ENCODE peak calls at places on chromosomes 12 and 14, in six cellular contexts. S is mucosa of descending colon, U is psoas muscle, Y is left ventricle myocardium inferior, D is HCT116, Z is upper lobe of right lung. R is an unnamed sample. For H3K36me3, the result is how much of the 10 kb centered on the place peaks cover.

GRCh38 chr12:42565633-42566032 is 23.9 kb downstream of the PRICKLE1 start:
- DNase-seq in S (no peak), U (no peak), Y (no peak), D (no peak), Z (no peak), R (no peak)

GRCh38 chr14:105119410-105120025 is 49.1 kb downstream of the JAG2 start:
- DNase-seq in S (no peak), U (no peak), Y (no peak), D (no peak), Z (no peak), R (no peak)

GRCh38 chr14:105307052-105307727 is 6.4 kb upstream of the BRF1 start:
- DNase-seq in S (no peak), U (no peak), Y (no peak), D (no peak), Z (no peak), R (no peak)

GRCh38 chr14:85634205-85634604 is 104.3 kb downstream of the FLRT2 start:
- DNase-seq in S (no peak), U (no peak), Y (no peak), D (no peak), Z (no peak), R (no peak)

GRCh38 chr14:75720828-75721227 is 59.8 kb downstream of the TTLL5 start:
- DNase-seq in S (no peak), U (peak), Y (peak), D (no peak), Z (no peak), R (no peak)

GRCh38 chr14:68669101-68669500 is 123.8 kb downstream of the ZFP36L1 start:
- DNase-seq in S (no peak), U (no peak), Y (no peak), D (no peak), Z (peak), R (no peak)

GRCh38 chr14:77000340-77001235 is 27.9 kb downstream of the IRF2BPL start:
- DNase-seq in S (no peak), U (peak), Y (peak), D (no peak), Z (no peak), R (no peak)

GRCh38 chr12:91361864-91362263 is 179.2 kb upstream of the DCN start:
- DNase-seq in S (no peak), U (no peak), Y (no peak), D (peak), Z (no peak), R (no peak)

GRCh38 chr14:20485900-20486299 is 16.7 kb downstream of the PNP start:
- DNase-seq in S (no peak), U (no peak), Y (no peak), D (no peak), Z (no peak), R (no peak)

GRCh38 chr14:76919811-76920571 is 93.8 kb downstream of the LRRC74A start:
- DNase-seq in S (peak), U (peak), Y (peak), D (no peak), Z (no peak), R (no peak)

GRCh38 chr14:106691601-106692291 is 1165.4 kb downstream of the TMEM121 start:
- DNase-seq in S (peak), U (peak), Y (peak), D (no peak), Z (peak), R (no peak)

GRCh38 chr12:62827042-62827441 is 107.9 kb downstream of the PPM1H start:
- DNase-seq in S (no peak), U (no peak), Y (no peak), D (no peak), Z (no peak), R (no peak)

GRCh38 chr12:104603545-104603973 is 146.8 kb downstream of the CHST11 start:
- DNase-seq in S (no peak), U (no peak), Y (no peak), D (peak), Z (no peak), R (no peak)

GRCh38 chr12:132235116-132235820 is 91.0 kb downstream of the NOC4L start:
- DNase-seq in S (no peak), U (no peak), Y (no peak), D (no peak), Z (no peak), R (no peak)

GRCh38 chr14:91284146-91284790 is 39.8 kb upstream of the GPR68 start:
- DNase-seq in S (no peak), U (no peak), Y (no peak), D (no peak), Z (no peak), R (no peak)

GRCh38 chr12:105330938-105331804 is 680 bp downstream of the C12orf75 start:
- DNase-seq in S (peak), U (peak), Y (no peak), D (no peak), Z (no peak), R (peak)

GRCh38 chr12:100114574-100114973 is 28.1 kb downstream of the BLTP3B start:
- DNase-seq in S (no peak), U (no peak), Y (no peak), D (no peak), Z (no peak), R (no peak)

GRCh38 chr12:93526786-93527428 is 45.6 kb upstream of the SOCS2 start:
- DNase-seq in S (no peak), U (no peak), Y (no peak), D (peak), Z (no peak), R (no peak)

GRCh38 chr12:91717804-91718203 is 427.8 kb downstream of the BTG1 start:
- DNase-seq in S (no peak), U (no peak), Y (no peak), D (no peak), Z (no peak), R (no peak)

GRCh38 chr12:12819752-12820311 is 6.7 kb downstream of the DDX47 start:
- DNase-seq in S (no peak), U (no peak), Y (no peak), D (no peak), Z (no peak), R (no peak)

GRCh38 chr12:76946451-76946850 is 67.6 kb upstream of the CSRP2 start:
- DNase-seq in S (no peak), U (no peak), Y (no peak), D (no peak), Z (no peak), R (no peak)

GRCh38 chr12:6852651-6853354 is 853 bp downstream of the USP5 start:
- DNase-seq in S (peak), U (peak), Y (no peak), D (no peak), Z (no peak), R (no peak)

GRCh38 chr12:6854036-6854435 is 2.1 kb downstream of the USP5 start:
- DNase-seq in S (no peak), U (no peak), Y (no peak), D (no peak), Z (no peak), R (no peak)

GRCh38 chr12:6851921-6852650 is at the start of gene USP5:
- DNase-seq in S (peak), U (peak), Y (peak), D (peak), Z (peak), R (peak)

GRCh38 chr12:6855322-6855721 is 3.4 kb downstream of the USP5 start:
- DNase-seq in S (no peak), U (peak), Y (no peak), D (no peak), Z (no peak), R (no peak)

DNA sequence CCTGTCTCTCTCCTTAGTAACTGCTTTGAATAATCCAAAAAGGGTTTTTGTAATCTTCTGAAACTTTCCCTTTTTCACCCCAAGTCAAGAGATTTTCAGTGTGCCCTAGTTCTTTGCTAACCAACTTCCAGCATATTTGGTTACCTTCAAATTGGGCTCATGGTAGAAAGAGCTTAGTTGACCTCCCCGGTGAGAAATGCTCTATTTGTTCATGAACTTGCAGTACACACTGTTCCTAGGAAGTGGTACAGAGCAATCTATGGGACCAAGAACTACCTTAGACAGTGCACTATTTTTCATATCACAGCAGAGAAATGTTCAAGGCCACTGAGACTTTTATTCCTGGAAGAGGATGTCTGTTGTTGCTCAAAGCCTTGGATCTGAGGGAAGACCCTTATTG is 1.7 kb downstream of the USP5 start:
- DNase-seq in S (no peak), U (no peak), Y (no peak), D (no peak), Z (no peak), R (no peak)
- H3K36me3 ChIP-seq in S (under half), U (under half), Y (under half), D (half or more), Z (under half), R (under half)

DNA sequence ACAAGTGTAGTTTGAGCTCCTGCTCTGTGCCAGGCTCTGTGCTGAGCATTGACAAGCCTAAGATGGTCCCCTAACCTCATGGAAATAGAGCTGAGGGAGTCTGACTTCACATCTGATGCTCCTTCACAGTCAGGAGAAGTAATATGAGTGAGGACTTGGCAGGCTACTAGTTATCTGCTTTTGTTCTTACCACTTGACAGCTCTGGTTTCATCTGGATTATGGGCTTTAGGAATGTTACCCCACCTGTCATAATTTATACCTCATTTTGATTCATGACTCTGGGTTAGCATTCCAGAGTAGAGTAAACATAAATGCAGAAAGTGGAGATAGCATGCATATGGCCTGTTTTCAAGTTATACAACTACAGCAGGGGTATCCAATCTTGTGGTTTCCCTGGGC is 40.5 kb downstream of the ATP6V1D start:
- DNase-seq in S (no peak), U (no peak), Y (no peak), D (no peak), Z (no peak), R (no peak)
- H3K36me3 ChIP-seq in S (under half), U (under half), Y (half or more), D (under half), Z (half or more), R (under half)

GRCh38 chr12:111546758-111547383 is 52.2 kb downstream of the ATXN2 start:
- DNase-seq in S (no peak), U (no peak), Y (no peak), D (no peak), Z (no peak), R (no peak)
- H3K36me3 ChIP-seq in S (under half), U (under half), Y (half or more), D (under half), Z (half or more), R (under half)

DNA sequence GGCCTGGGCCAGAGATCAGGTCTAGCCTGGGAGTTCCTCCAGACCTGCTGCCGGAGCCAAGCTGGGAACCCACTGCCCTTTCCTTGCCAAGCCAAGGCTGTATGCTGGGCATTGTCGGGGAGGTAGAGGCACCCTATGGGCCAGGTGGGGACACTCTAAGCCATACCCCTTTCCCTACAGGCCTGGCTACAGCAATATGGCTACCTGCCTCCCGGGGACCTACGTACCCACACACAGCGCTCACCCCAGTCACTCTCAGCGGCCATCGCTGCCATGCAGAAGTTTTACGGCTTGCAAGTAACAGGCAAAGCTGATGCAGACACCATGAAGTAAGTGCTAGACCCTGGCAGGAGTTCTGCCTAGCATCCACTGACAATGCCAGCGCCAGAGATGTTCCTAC is 4.9 kb downstream of the MMP14 start:
- DNase-seq in S (no peak), U (peak), Y (no peak), D (no peak), Z (no peak), R (peak)
- H3K36me3 ChIP-seq in S (under half), U (under half), Y (half or more), D (under half), Z (half or more), R (half or more)

DNA sequence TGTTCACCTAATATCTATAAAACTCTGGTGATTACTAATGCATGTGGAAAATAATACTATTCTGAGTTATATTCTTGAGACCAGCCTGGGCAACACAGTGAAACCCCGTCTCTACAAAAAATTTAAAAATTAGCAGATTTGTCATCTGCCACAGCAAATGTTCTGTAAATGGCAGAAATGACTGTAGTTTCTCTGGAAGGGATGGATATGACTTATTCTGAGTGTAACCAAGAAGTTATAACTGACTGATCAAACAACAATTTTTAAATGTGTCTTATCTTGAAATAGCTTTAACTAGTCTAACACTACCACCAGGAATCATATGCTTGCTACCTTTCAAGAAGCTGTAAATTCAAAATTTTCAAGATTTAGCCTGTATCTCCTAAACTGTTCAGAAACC is 88.7 kb downstream of the PLBD1 start:
- DNase-seq in S (no peak), U (no peak), Y (no peak), D (no peak), Z (no peak), R (no peak)
- H3K36me3 ChIP-seq in S (under half), U (under half), Y (half or more), D (under half), Z (half or more), R (half or more)

DNA sequence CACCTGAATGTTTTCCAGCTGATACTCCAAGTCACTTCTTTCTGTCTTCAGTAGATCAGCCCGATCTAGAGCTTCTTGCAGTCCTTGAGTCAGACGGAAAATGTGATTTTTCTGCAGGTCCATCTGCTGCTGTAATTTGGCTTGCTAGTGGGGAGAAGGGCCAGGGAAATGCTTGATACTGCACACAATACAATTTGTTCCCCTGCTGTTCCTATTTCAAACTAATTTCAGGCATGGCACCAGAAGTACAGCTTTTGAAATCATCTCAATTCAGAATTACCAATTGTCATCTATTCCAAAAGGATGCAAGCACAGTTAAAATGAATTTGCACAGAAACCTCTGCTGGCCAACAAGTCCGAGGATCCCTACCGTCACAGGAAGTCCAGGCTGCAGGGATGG is 53.4 kb downstream of the PRKAB1 start:
- DNase-seq in S (no peak), U (no peak), Y (no peak), D (no peak), Z (no peak), R (no peak)
- H3K36me3 ChIP-seq in S (under half), U (under half), Y (under half), D (under half), Z (under half), R (under half)

DNA sequence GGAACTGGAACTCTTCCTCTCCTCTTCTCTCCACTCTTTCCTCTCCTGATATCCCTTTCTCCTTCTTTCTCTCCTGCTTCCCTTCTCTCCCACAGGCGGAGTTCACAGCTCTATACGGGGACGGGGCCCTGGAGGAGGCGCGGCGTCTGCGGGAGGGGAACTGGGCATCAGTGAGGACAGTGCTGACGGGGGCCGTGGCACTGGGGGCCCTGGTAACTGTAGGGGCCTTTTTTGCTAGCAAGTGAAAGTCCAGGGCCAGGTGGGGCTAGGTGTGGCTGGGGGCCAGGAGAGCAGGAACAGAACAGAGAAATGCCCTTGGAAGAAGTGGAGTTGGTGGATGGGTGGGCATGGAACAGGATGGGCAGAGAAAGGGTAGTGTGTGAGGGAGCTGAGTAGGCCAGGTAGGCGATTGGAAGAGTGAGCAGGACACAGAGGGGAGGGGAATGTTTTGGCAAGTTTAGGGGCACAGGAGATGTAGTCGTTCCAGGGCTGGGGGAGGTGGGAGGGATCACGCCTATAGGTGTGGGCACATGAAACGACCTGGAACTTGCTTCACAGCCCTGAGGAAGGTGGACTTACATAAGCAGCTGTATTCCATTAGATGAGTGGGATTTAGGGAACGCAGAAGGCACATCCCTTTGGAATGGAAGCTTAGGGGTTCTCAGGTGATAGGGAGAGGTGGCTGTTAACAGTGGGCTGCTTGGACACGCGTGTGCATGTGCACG is 2.2 kb downstream of the BCL2L2 start:
- DNase-seq in S (no peak), U (no peak), Y (no peak), D (no peak), Z (no peak), R (no peak)
- H3K36me3 ChIP-seq in S (under half), U (under half), Y (under half), D (under half), Z (under half), R (under half)

GRCh38 chr12:2934371-2934770 is 24.8 kb upstream of the TEAD4 start:
- DNase-seq in S (no peak), U (no peak), Y (no peak), D (no peak), Z (no peak), R (no peak)
- H3K36me3 ChIP-seq in S (under half), U (under half), Y (half or more), D (under half), Z (half or more), R (half or more)

DNA sequence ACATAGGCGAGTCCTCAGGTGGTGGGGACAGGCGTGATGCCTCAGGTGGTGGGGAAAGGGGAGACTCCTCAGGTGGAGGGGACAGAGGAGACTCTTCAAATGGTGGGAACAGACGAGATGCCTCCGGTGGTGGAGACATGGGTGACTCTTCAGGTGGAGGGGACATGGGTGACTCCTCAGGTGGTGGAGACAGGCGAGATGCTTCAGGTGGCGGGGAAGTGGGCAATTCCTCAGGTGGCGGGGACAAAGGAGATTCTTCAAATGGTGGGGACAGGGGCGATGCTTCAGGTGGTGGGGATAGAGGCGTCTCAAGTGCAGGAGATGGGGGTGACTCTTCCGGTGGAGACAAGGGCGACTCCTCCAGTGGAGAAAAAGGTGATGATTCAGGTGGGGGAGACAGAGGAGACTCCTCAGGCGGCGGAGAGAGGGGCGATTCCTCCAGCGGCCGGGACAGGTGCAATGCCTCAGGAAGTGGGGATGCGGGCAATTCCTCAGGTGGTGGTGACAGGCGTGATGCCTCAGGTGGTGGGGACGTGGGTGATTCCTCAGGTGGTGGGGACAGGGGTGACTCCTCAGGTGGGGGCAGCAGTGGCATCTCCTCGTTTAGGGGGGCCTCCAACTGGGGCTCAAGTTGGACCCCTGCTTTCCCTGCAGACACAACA is 8.7 kb downstream of the KMT2D start:
- DNase-seq in S (no peak), U (no peak), Y (no peak), D (no peak), Z (no peak), R (no peak)
- H3K36me3 ChIP-seq in S (under half), U (under half), Y (half or more), D (half or more), Z (half or more), R (half or more)

GRCh38 chr14:64212666-64213065 is 81.5 kb downstream of the ESR2 start:
- DNase-seq in S (no peak), U (no peak), Y (no peak), D (no peak), Z (no peak), R (peak)
- H3K36me3 ChIP-seq in S (under half), U (under half), Y (half or more), D (under half), Z (half or more), R (under half)

R was measured in Peyer's patch.